ENCODE peak calls at places on chromosomes 11 and 22, in seven cellular contexts. N, O, A, S, F, V and Q are unnamed samples.

GRCh38 chr11:1299621-1300020 is 9.8 kb downstream of the TOLLIP start:
- DNase-seq in N (no peak), O (no peak), A (no peak), S (no peak), F (no peak), V (no peak), Q (no peak)

GRCh38 chr11:101127699-101128570 is 1.7 kb downstream of the PGR start:
- DNase-seq in N (peak), O (no peak), A (no peak), S (no peak), F (no peak), V (no peak), Q (no peak)

GRCh38 chr11:115941481-115941993 is 437.3 kb upstream of the CADM1 start:
- DNase-seq in N (peak), O (no peak), A (peak), S (no peak), F (peak), V (peak), Q (peak)

GRCh38 chr11:64220798-64221197 is 5.2 kb downstream of the TRPT1 start:
- DNase-seq in N (no peak), O (no peak), A (no peak), S (no peak), F (no peak), V (no peak), Q (no peak)

GRCh38 chr11:65791719-65792213 is 4.9 kb downstream of the OVOL1 start:
- DNase-seq in N (no peak), O (peak), A (no peak), S (peak), F (no peak), V (no peak), Q (no peak)

GRCh38 chr11:20027546-20028014 is 132.7 kb downstream of the DBX1 start:
- DNase-seq in N (no peak), O (no peak), A (peak), S (no peak), F (no peak), V (no peak), Q (no peak)

GRCh38 chr11:69264486-69264885 is 29.5 kb upstream of the MYEOV start:
- DNase-seq in N (no peak), O (no peak), A (no peak), S (no peak), F (no peak), V (no peak), Q (no peak)

GRCh38 chr11:115420524-115420923 is 83.7 kb downstream of the CADM1 start:
- DNase-seq in N (no peak), O (no peak), A (no peak), S (no peak), F (no peak), V (no peak), Q (no peak)

GRCh38 chr11:80330302-80330701 is 889.5 kb upstream of the TENM4 start:
- DNase-seq in N (no peak), O (no peak), A (no peak), S (no peak), F (no peak), V (peak), Q (no peak)

GRCh38 chr11:119696378-119697157 is 32.4 kb downstream of the NECTIN1 start:
- DNase-seq in N (no peak), O (no peak), A (no peak), S (no peak), F (no peak), V (no peak), Q (no peak)

GRCh38 chr11:69948256-69949141 is 129.3 kb upstream of the FGF3 start:
- DNase-seq in N (no peak), O (no peak), A (no peak), S (no peak), F (no peak), V (peak), Q (no peak)

GRCh38 chr11:131999084-131999483 is 628.7 kb downstream of the NTM start:
- DNase-seq in N (no peak), O (no peak), A (no peak), S (no peak), F (no peak), V (peak), Q (no peak)

GRCh38 chr11:119370486-119371046 is 10.9 kb downstream of the USP2 start:
- DNase-seq in N (no peak), O (no peak), A (no peak), S (no peak), F (no peak), V (no peak), Q (no peak)

GRCh38 chr11:19698493-19699292 is 13.9 kb upstream of the NAV2 start:
- DNase-seq in N (peak), O (no peak), A (no peak), S (no peak), F (no peak), V (no peak), Q (peak)

GRCh38 chr11:8693010-8693551 is 10.5 kb downstream of the RPL27A start:
- DNase-seq in N (no peak), O (no peak), A (no peak), S (no peak), F (no peak), V (no peak), Q (no peak)

GRCh38 chr22:40121463-40121862 is 56.3 kb upstream of the TNRC6B start:
- DNase-seq in N (no peak), O (no peak), A (no peak), S (no peak), F (no peak), V (no peak), Q (no peak)

GRCh38 chr11:8219257-8220021 is 44.2 kb downstream of the LMO1 start:
- DNase-seq in N (peak), O (no peak), A (peak), S (no peak), F (peak), V (peak), Q (no peak)

GRCh38 chr22:24072361-24072760 is 61.3 kb downstream of the CABIN1 start:
- DNase-seq in N (no peak), O (no peak), A (no peak), S (no peak), F (no peak), V (no peak), Q (no peak)

GRCh38 chr11:71329165-71329510 is 76.8 kb upstream of the SHANK2 start:
- DNase-seq in N (no peak), O (no peak), A (no peak), S (no peak), F (no peak), V (no peak), Q (no peak)

GRCh38 chr22:36510384-36510783 is 3.5 kb upstream of the FOXRED2 start:
- DNase-seq in N (no peak), O (no peak), A (no peak), S (no peak), F (peak), V (no peak), Q (no peak)

GRCh38 chr11:74989269-74989655 is 529 bp downstream of the NEU3 start:
- DNase-seq in N (peak), O (no peak), A (no peak), S (no peak), F (peak), V (peak), Q (no peak)

GRCh38 chr11:70055444-70055843 is 22.7 kb upstream of the ANO1 start:
- DNase-seq in N (no peak), O (no peak), A (no peak), S (no peak), F (no peak), V (no peak), Q (no peak)

GRCh38 chr11:2164081-2164480 is 3.1 kb upstream of the INS start:
- DNase-seq in N (no peak), O (no peak), A (no peak), S (no peak), F (no peak), V (no peak), Q (no peak)

GRCh38 chr22:27734066-27734465 is 67.5 kb downstream of the MN1 start:
- DNase-seq in N (no peak), O (no peak), A (no peak), S (no peak), F (no peak), V (no peak), Q (no peak)

GRCh38 chr11:45238724-45239123 is 47.4 kb downstream of the SYT13 start:
- DNase-seq in N (peak), O (no peak), A (peak), S (no peak), F (no peak), V (peak), Q (peak)